ENCODE peak calls at places on chromosomes 3 and 15, in nine cellular contexts. One of them, this sample, is unnamed. For H3K4me1 and H3K27me3, the result is how much of the 10 kb centered on the place peaks cover.

GRCh38 chr15:70775160-70775559 is 11.8 kb upstream of the UACA start:
- DNase-seq in cardiac muscle cell: peak
- DNase-seq in breast epithelium: no peak
- DNase-seq in psoas muscle: no peak
- DNase-seq in right lobe of liver: no peak
- DNase-seq in CD8-positive, alpha-beta T cell: no peak
- DNase-seq in IMR-90: peak
- DNase-seq in PC-9: peak
- DNase-seq in Caco-2: no peak
- DNase-seq in this sample: peak

GRCh38 chr3:54349231-54349647 is 226.9 kb downstream of the CACNA2D3 start:
- DNase-seq in cardiac muscle cell: peak
- DNase-seq in breast epithelium: no peak
- DNase-seq in psoas muscle: no peak
- DNase-seq in right lobe of liver: no peak
- DNase-seq in CD8-positive, alpha-beta T cell: no peak
- DNase-seq in IMR-90: no peak
- DNase-seq in PC-9: no peak
- DNase-seq in Caco-2: no peak
- DNase-seq in this sample: no peak

GRCh38 chr3:120688121-120688520 is 6.1 kb upstream of the HGD start:
- DNase-seq in cardiac muscle cell: peak
- DNase-seq in breast epithelium: no peak
- DNase-seq in psoas muscle: no peak
- DNase-seq in right lobe of liver: no peak
- DNase-seq in CD8-positive, alpha-beta T cell: no peak
- DNase-seq in IMR-90: peak
- DNase-seq in PC-9: no peak
- DNase-seq in Caco-2: no peak
- DNase-seq in this sample: no peak

GRCh38 chr3:141308588-141309218 is 59.6 kb upstream of the ZBTB38 start:
- DNase-seq in cardiac muscle cell: peak
- DNase-seq in breast epithelium: peak
- DNase-seq in psoas muscle: no peak
- DNase-seq in right lobe of liver: peak
- DNase-seq in CD8-positive, alpha-beta T cell: no peak
- DNase-seq in IMR-90: peak
- DNase-seq in PC-9: peak
- DNase-seq in Caco-2: peak
- DNase-seq in this sample: peak

GRCh38 chr3:149584236-149584635 is 73.6 kb downstream of the WWTR1 start:
- DNase-seq in cardiac muscle cell: no peak
- DNase-seq in breast epithelium: no peak
- DNase-seq in psoas muscle: no peak
- DNase-seq in right lobe of liver: no peak
- DNase-seq in CD8-positive, alpha-beta T cell: no peak
- DNase-seq in IMR-90: no peak
- DNase-seq in PC-9: no peak
- DNase-seq in Caco-2: no peak
- DNase-seq in this sample: no peak

GRCh38 chr3:149367021-149367840 is 10.2 kb downstream of the TM4SF1 start:
- DNase-seq in cardiac muscle cell: peak
- DNase-seq in breast epithelium: no peak
- DNase-seq in psoas muscle: no peak
- DNase-seq in right lobe of liver: no peak
- DNase-seq in CD8-positive, alpha-beta T cell: no peak
- DNase-seq in IMR-90: peak
- DNase-seq in PC-9: peak
- DNase-seq in Caco-2: peak
- DNase-seq in this sample: peak

GRCh38 chr3:183265713-183266417 is 12.8 kb downstream of the B3GNT5 start:
- DNase-seq in cardiac muscle cell: peak
- DNase-seq in breast epithelium: no peak
- DNase-seq in psoas muscle: no peak
- DNase-seq in right lobe of liver: no peak
- DNase-seq in CD8-positive, alpha-beta T cell: no peak
- DNase-seq in IMR-90: peak
- DNase-seq in PC-9: peak
- DNase-seq in Caco-2: peak
- DNase-seq in this sample: peak

GRCh38 chr3:9649791-9650521 is 651 bp downstream of the MTMR14 start:
- DNase-seq in cardiac muscle cell: no peak
- DNase-seq in breast epithelium: no peak
- DNase-seq in psoas muscle: no peak
- DNase-seq in right lobe of liver: no peak
- DNase-seq in CD8-positive, alpha-beta T cell: no peak
- DNase-seq in IMR-90: no peak
- DNase-seq in PC-9: no peak
- DNase-seq in Caco-2: no peak
- DNase-seq in this sample: peak

GRCh38 chr15:94584833-94585244 is 353.5 kb downstream of the MCTP2 start:
- DNase-seq in cardiac muscle cell: peak
- DNase-seq in breast epithelium: no peak
- DNase-seq in psoas muscle: no peak
- DNase-seq in right lobe of liver: no peak
- DNase-seq in CD8-positive, alpha-beta T cell: peak
- DNase-seq in IMR-90: no peak
- DNase-seq in PC-9: no peak
- DNase-seq in Caco-2: no peak
- DNase-seq in this sample: no peak

GRCh38 chr3:62688812-62689211 is 186.4 kb downstream of the CADPS start:
- DNase-seq in cardiac muscle cell: no peak
- DNase-seq in breast epithelium: no peak
- DNase-seq in psoas muscle: no peak
- DNase-seq in right lobe of liver: no peak
- DNase-seq in CD8-positive, alpha-beta T cell: no peak
- DNase-seq in IMR-90: no peak
- DNase-seq in PC-9: no peak
- DNase-seq in Caco-2: no peak
- DNase-seq in this sample: no peak

GRCh38 chr15:26771917-26772587 is 814 bp downstream of the GABRB3 start:
- DNase-seq in cardiac muscle cell: peak
- DNase-seq in breast epithelium: no peak
- DNase-seq in psoas muscle: no peak
- DNase-seq in right lobe of liver: no peak
- DNase-seq in CD8-positive, alpha-beta T cell: no peak
- DNase-seq in IMR-90: no peak
- DNase-seq in PC-9: no peak
- DNase-seq in Caco-2: no peak
- DNase-seq in this sample: no peak

GRCh38 chr3:12181806-12182205 is 23.1 kb upstream of the TIMP4 start:
- DNase-seq in cardiac muscle cell: no peak
- DNase-seq in breast epithelium: no peak
- DNase-seq in psoas muscle: no peak
- DNase-seq in right lobe of liver: no peak
- DNase-seq in CD8-positive, alpha-beta T cell: no peak
- DNase-seq in IMR-90: no peak
- DNase-seq in PC-9: no peak
- DNase-seq in Caco-2: no peak
- DNase-seq in this sample: no peak

GRCh38 chr3:37574177-37574958 is 287.3 kb upstream of the CTDSPL start:
- DNase-seq in cardiac muscle cell: no peak
- DNase-seq in breast epithelium: no peak
- DNase-seq in psoas muscle: no peak
- DNase-seq in right lobe of liver: no peak
- DNase-seq in CD8-positive, alpha-beta T cell: no peak
- DNase-seq in IMR-90: no peak
- DNase-seq in PC-9: no peak
- DNase-seq in Caco-2: no peak
- DNase-seq in this sample: no peak

GRCh38 chr3:78830466-78830865 is 937.3 kb downstream of the ROBO1 start:
- DNase-seq in cardiac muscle cell: no peak
- DNase-seq in breast epithelium: no peak
- DNase-seq in psoas muscle: no peak
- DNase-seq in right lobe of liver: no peak
- DNase-seq in CD8-positive, alpha-beta T cell: no peak
- DNase-seq in IMR-90: no peak
- DNase-seq in PC-9: no peak
- DNase-seq in Caco-2: no peak
- DNase-seq in this sample: no peak
- H3K4me1 ChIP-seq in cardiac muscle cell: under half
- H3K4me1 ChIP-seq in breast epithelium: under half
- H3K4me1 ChIP-seq in psoas muscle: under half
- H3K4me1 ChIP-seq in right lobe of liver: under half
- H3K4me1 ChIP-seq in CD8-positive, alpha-beta T cell: under half
- H3K4me1 ChIP-seq in IMR-90: under half
- H3K4me1 ChIP-seq in PC-9: under half
- H3K4me1 ChIP-seq in Caco-2: under half
- H3K4me1 ChIP-seq in this sample: under half

DNA sequence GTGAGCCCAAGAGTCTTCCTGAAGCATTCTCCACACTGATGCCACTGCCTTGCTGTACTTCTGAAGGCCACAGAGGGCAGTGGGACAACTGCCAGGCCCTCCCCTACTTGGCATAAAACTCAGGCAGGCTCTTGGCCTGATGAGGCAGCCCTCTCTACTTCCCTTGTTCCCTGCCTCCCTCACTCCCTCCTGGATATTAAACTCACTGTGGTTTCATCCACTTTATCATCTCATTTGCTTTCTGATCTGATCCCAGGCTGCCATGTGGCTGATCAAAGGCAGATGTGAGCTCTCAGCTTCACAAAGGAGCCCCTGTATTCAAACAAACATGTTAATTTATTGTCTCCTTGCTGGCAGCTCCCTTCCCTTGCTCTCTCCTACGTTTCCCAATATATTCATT is 533.5 kb downstream of the IGSF11 start:
- DNase-seq in cardiac muscle cell: peak
- DNase-seq in breast epithelium: peak
- DNase-seq in psoas muscle: no peak
- DNase-seq in right lobe of liver: peak
- DNase-seq in CD8-positive, alpha-beta T cell: no peak
- DNase-seq in IMR-90: no peak
- DNase-seq in PC-9: no peak
- DNase-seq in Caco-2: no peak
- DNase-seq in this sample: no peak
- TF ChIP-seq CTCF in cardiac muscle cell: no peak
- TF ChIP-seq CTCF in breast epithelium: no peak
- TF ChIP-seq CTCF in psoas muscle: no peak
- TF ChIP-seq CTCF in right lobe of liver: no peak
- TF ChIP-seq CTCF in CD8-positive, alpha-beta T cell: no peak
- TF ChIP-seq CTCF in IMR-90: no peak
- TF ChIP-seq CTCF in PC-9: no peak
- TF ChIP-seq CTCF in Caco-2: no peak
- TF ChIP-seq CTCF in this sample: no peak

GRCh38 chr3:46733026-46733800 is 15.5 kb upstream of the PRSS50 start:
- DNase-seq in cardiac muscle cell: peak
- DNase-seq in breast epithelium: no peak
- DNase-seq in psoas muscle: no peak
- DNase-seq in right lobe of liver: no peak
- DNase-seq in CD8-positive, alpha-beta T cell: no peak
- DNase-seq in IMR-90: no peak
- DNase-seq in PC-9: no peak
- DNase-seq in Caco-2: no peak
- DNase-seq in this sample: no peak
- H3K27me3 ChIP-seq in cardiac muscle cell: under half
- H3K27me3 ChIP-seq in breast epithelium: under half
- H3K27me3 ChIP-seq in psoas muscle: under half
- H3K27me3 ChIP-seq in right lobe of liver: under half
- H3K27me3 ChIP-seq in CD8-positive, alpha-beta T cell: under half
- H3K27me3 ChIP-seq in IMR-90: under half
- H3K27me3 ChIP-seq in PC-9: under half
- H3K27me3 ChIP-seq in Caco-2: under half
- H3K27me3 ChIP-seq in this sample: under half

GRCh38 chr3:98890181-98890882 is 11.2 kb downstream of the DCBLD2 start:
- DNase-seq in cardiac muscle cell: no peak
- DNase-seq in breast epithelium: no peak
- DNase-seq in psoas muscle: no peak
- DNase-seq in right lobe of liver: no peak
- DNase-seq in CD8-positive, alpha-beta T cell: no peak
- DNase-seq in IMR-90: peak
- DNase-seq in PC-9: no peak
- DNase-seq in Caco-2: no peak
- DNase-seq in this sample: no peak
- H3K4me1 ChIP-seq in cardiac muscle cell: half or more
- H3K4me1 ChIP-seq in breast epithelium: under half
- H3K4me1 ChIP-seq in psoas muscle: under half
- H3K4me1 ChIP-seq in right lobe of liver: under half
- H3K4me1 ChIP-seq in CD8-positive, alpha-beta T cell: under half
- H3K4me1 ChIP-seq in IMR-90: under half
- H3K4me1 ChIP-seq in PC-9: under half
- H3K4me1 ChIP-seq in Caco-2: under half
- H3K4me1 ChIP-seq in this sample: half or more

DNA sequence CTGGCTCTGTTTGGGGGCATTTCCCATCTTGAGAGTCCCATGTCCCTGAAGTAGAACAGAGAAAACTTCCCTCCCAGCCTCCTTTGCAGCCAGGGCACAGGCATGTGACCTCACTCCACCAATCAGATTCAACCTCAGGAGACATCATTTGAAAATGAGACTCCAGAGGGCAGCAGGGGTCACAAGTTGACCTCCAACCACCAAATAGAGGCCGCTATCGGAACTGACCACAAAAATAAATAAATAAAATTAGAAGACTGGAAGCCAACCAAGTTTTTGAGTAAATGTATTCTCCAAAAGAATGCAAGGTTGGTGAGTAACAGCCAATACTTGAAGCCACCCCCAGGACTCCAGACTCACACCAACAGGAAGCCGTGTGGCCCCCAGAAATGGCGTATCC is 106.5 kb downstream of the CHSY1 start:
- DNase-seq in cardiac muscle cell: peak
- DNase-seq in breast epithelium: no peak
- DNase-seq in psoas muscle: no peak
- DNase-seq in right lobe of liver: no peak
- DNase-seq in CD8-positive, alpha-beta T cell: no peak
- DNase-seq in IMR-90: peak
- DNase-seq in PC-9: no peak
- DNase-seq in Caco-2: no peak
- DNase-seq in this sample: no peak
- TF ChIP-seq CTCF in cardiac muscle cell: no peak
- TF ChIP-seq CTCF in breast epithelium: no peak
- TF ChIP-seq CTCF in psoas muscle: no peak
- TF ChIP-seq CTCF in right lobe of liver: no peak
- TF ChIP-seq CTCF in CD8-positive, alpha-beta T cell: no peak
- TF ChIP-seq CTCF in IMR-90: no peak
- TF ChIP-seq CTCF in PC-9: no peak
- TF ChIP-seq CTCF in Caco-2: no peak
- TF ChIP-seq CTCF in this sample: no peak

This sample was measured in foreskin keratinocyte.